ENCODE peak calls at places on chromosomes 1 and 21, in eight cellular contexts. V is H9, Q is MCF 10A, C is type B pancreatic cell, B is HepG2, O is hepatocyte, H is foreskin fibroblast, M is progenitor cell of endocrine pancreas. J is an unnamed sample.
A peak's percentile ranks its signal among the peaks of the same experiment; 100 is the strongest.

GRCh38 chr1:226722901-226723639 is 16.0 kb downstream of the ITPKB start:
- DNase-seq in V (no peak), Q (no peak), C (no peak), B (no peak), O (no peak), H (no peak), M (no peak), J (no peak)

GRCh38 chr1:203744008-203744972 is 20.7 kb upstream of the LAX1 start:
- DNase-seq in V (peak; percentile 58), Q (no peak), C (no peak), B (no peak), O (no peak), H (peak; percentile 71), M (no peak), J (peak; percentile 24)

GRCh38 chr1:157161901-157162300 is 23.7 kb upstream of the ETV3 start:
- DNase-seq in V (no peak), Q (no peak), C (no peak), B (no peak), O (no peak), H (no peak), M (no peak), J (no peak)

GRCh38 chr1:206461602-206462455 is 8.4 kb upstream of the IKBKE start:
- DNase-seq in V (peak; percentile 61), Q (peak; percentile 89), C (no peak), B (peak; percentile 56), O (peak; percentile 88), H (peak; percentile 83), M (peak; percentile 51), J (peak; percentile 77)

GRCh38 chr1:199931666-199932377 is 95.7 kb upstream of the NR5A2 start:
- DNase-seq in V (no peak), Q (no peak), C (no peak), B (peak; percentile 30), O (no peak), H (peak; percentile 8), M (no peak), J (no peak)

GRCh38 chr1:196538473-196538872 is 69.8 kb downstream of the KCNT2 start:
- DNase-seq in V (no peak), Q (no peak), C (no peak), B (no peak), O (no peak), H (no peak), M (no peak), J (no peak)

GRCh38 chr1:25197982-25198681 is 34.2 kb downstream of the SYF2 start:
- DNase-seq in V (no peak), Q (no peak), C (no peak), B (peak; percentile 82), O (no peak), H (no peak), M (no peak), J (no peak)

GRCh38 chr21:20334585-20334984 is 663.6 kb upstream of the NCAM2 start:
- DNase-seq in V (no peak), Q (peak; percentile 3), C (no peak), B (no peak), O (no peak), H (no peak), M (no peak), J (no peak)

GRCh38 chr1:51264470-51264869 is 28.4 kb downstream of the RNF11 start:
- DNase-seq in V (no peak), Q (peak; percentile 63), C (no peak), B (no peak), O (peak; percentile 31), H (peak; percentile 90), M (no peak), J (peak; percentile 96)

GRCh38 chr1:209431813-209432442 is 151.6 kb upstream of the CAMK1G start:
- DNase-seq in V (no peak), Q (peak; percentile 63), C (no peak), B (no peak), O (no peak), H (no peak), M (no peak), J (no peak)

GRCh38 chr1:22592919-22593790 is 29.9 kb downstream of the EPHA8 start:
- DNase-seq in V (peak; percentile 88), Q (no peak), C (no peak), B (no peak), O (no peak), H (no peak), M (no peak), J (no peak)

GRCh38 chr21:39688010-39688409 is 57.0 kb upstream of the IGSF5 start:
- DNase-seq in V (no peak), Q (no peak), C (no peak), B (no peak), O (no peak), H (no peak), M (no peak), J (no peak)

GRCh38 chr21:42833859-42834729 is 45.2 kb downstream of the WDR4 start:
- DNase-seq in V (no peak), Q (no peak), C (no peak), B (no peak), O (no peak), H (no peak), M (no peak), J (no peak)

DNA sequence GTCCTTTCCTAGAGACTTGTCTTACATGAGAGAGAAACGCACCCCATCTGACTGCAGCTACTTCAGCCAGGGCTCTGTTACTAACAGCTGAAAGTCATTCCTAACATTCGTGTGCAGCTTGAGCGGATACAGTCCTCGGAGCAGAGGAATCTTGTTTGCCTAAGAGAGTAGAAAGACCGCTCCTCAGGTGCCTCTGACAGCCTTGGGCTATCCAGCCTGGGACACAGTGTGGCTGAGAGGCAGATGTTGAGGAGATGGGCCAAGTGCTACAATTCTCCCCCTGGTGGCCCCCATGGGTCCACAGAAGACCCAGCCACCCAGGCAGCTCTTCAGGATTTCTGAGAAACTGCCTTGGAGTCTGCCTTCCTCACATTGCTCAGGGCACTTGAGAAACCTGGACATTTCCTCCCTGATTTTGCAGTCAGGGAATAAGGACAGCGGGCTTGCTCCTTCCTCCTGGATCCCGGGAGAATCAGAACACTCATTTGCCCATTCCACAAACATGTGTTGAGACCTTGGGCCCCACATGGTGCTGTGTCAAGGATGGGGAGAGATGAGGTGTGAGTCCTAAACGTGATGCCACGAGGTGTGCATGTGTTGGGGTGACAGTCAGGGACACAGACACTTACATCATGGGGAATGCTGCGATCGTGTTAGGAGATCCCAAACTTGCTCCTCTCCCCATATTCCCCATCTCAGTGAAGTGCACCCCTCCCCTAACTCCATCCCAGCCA is 13.1 kb downstream of the TRIM62 start:
- DNase-seq in V (no peak), Q (no peak), C (no peak), B (no peak), O (no peak), H (peak; percentile 38), M (no peak), J (no peak)
- TF ChIP-seq CTCF in V (peak; percentile 47), Q (no peak), C (peak; percentile 21), B (peak; percentile 5), O (no peak), H (no peak), M (no peak), J (no peak)

GRCh38 chr21:44489962-44490361 is 34.7 kb downstream of the LRRC3 start:
- DNase-seq in V (no peak), Q (no peak), C (no peak), B (no peak), O (no peak), H (no peak), M (no peak), J (no peak)

GRCh38 chr21:44485254-44485793 is 30.0 kb downstream of the LRRC3 start:
- DNase-seq in V (peak; percentile 94), Q (no peak), C (peak; percentile 82), B (no peak), O (peak; percentile 75), H (peak; percentile 48), M (no peak), J (peak; percentile 6)

GRCh38 chr21:44485796-44486195 is 30.5 kb downstream of the LRRC3 start:
- DNase-seq in V (no peak), Q (no peak), C (no peak), B (no peak), O (no peak), H (no peak), M (no peak), J (no peak)

GRCh38 chr21:44486302-44486701 is 31.0 kb downstream of the LRRC3 start:
- DNase-seq in V (no peak), Q (no peak), C (no peak), B (no peak), O (no peak), H (no peak), M (no peak), J (no peak)

DNA sequence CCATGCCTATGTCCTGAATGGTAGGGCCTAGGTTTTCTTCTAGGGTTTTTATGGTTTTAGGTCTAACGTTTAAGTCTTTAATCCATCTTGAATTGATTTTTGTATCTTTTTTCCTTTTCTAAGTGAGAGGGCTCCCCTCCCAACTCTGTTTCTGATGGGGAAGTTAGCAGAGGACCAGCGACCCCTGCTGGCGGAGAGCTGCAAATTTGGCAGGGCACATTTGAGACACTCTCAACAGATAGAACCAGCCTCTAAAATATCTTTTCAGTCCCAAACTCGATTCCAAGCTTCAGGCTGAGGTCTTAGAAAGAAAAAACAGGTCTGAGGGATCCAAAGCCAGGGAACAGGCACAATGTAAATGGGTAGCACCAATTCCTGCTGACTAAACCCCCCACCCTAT is 32.5 kb downstream of the LRRC3 start:
- DNase-seq in V (no peak), Q (peak; percentile 24), C (no peak), B (peak; percentile 30), O (peak; percentile 42), H (peak; percentile 74), M (no peak), J (peak; percentile 3)
- TF ChIP-seq CTCF in V (peak; percentile 90), Q (peak; percentile 37), C (peak; percentile 73), B (peak; percentile 76), O (peak; percentile 46), H (peak; percentile 50), M (peak; percentile 45), J (peak; percentile 55)

GRCh38 chr1:12600880-12601633 is 17.0 kb downstream of the DHRS3 start:
- DNase-seq in V (peak; percentile 83), Q (peak; percentile 67), C (no peak), B (peak; percentile 62), O (peak; percentile 61), H (peak; percentile 42), M (no peak), J (no peak)
- TF ChIP-seq CTCF in V (peak; percentile 78), Q (peak; percentile 36), C (peak; percentile 60), B (peak; percentile 79), O (peak; percentile 33), H (peak; percentile 24), M (peak; percentile 64), J (peak; percentile 51)

GRCh38 chr1:169108897-169109560 is 2.5 kb downstream of the ATP1B1 start:
- DNase-seq in V (no peak), Q (peak; percentile 68), C (no peak), B (peak; percentile 71), O (peak; percentile 58), H (peak; percentile 59), M (no peak), J (no peak)
- TF ChIP-seq CTCF in V (peak; percentile 35), Q (peak; percentile 22), C (peak; percentile 59), B (peak; percentile 41), O (peak; percentile 30), H (no peak), M (peak; percentile 43), J (peak; percentile 28)

J was measured in astrocyte of the spinal cord.